ENCODE peak calls at places on chromosomes 11 and 22, in five cellular contexts. M, O, F, X and I are unnamed samples.

GRCh38 chr11:104033134-104033533 is 3.3 kb upstream of the DDI1 start:
- DNase-seq in M (peak), O (no peak), F (peak), X (no peak), I (no peak)

GRCh38 chr11:113378013-113378412 is 9.6 kb upstream of the ANKK1 start:
- DNase-seq in M (no peak), O (no peak), F (no peak), X (no peak), I (no peak)

GRCh38 chr11:31437742-31438435 is 68.2 kb downstream of the DNAJC24 start:
- DNase-seq in M (no peak), O (no peak), F (no peak), X (no peak), I (no peak)

GRCh38 chr11:60782393-60783140 is 2.6 kb upstream of the MS4A10 start:
- DNase-seq in M (no peak), O (no peak), F (no peak), X (no peak), I (no peak)

GRCh38 chr11:133403900-133404299 is 128.4 kb downstream of the OPCML start:
- DNase-seq in M (peak), O (peak), F (no peak), X (no peak), I (peak)

GRCh38 chr11:134476435-134477021 is 64.5 kb upstream of the B3GAT1 start:
- DNase-seq in M (no peak), O (peak), F (no peak), X (no peak), I (no peak)

GRCh38 chr11:75233688-75234295 is 6.8 kb upstream of the TPBGL start:
- DNase-seq in M (peak), O (peak), F (peak), X (no peak), I (peak)

GRCh38 chr11:124329787-124330478 is 9.9 kb upstream of the OR8D2 start:
- DNase-seq in M (no peak), O (no peak), F (no peak), X (peak), I (no peak)

GRCh38 chr22:37747090-37747714 is 50.4 kb downstream of the TRIOBP start:
- DNase-seq in M (peak), O (no peak), F (no peak), X (no peak), I (peak)

GRCh38 chr11:27604416-27604815 is 95.8 kb downstream of the BDNF start:
- DNase-seq in M (no peak), O (no peak), F (no peak), X (no peak), I (no peak)

GRCh38 chr22:28604961-28605360 is 74.7 kb downstream of the TTC28 start:
- DNase-seq in M (no peak), O (no peak), F (no peak), X (no peak), I (no peak)

GRCh38 chr11:124113890-124114289 is 1.4 kb upstream of the VWA5A start:
- DNase-seq in M (no peak), O (no peak), F (no peak), X (no peak), I (no peak)

GRCh38 chr11:45303316-45303715 is 17.2 kb upstream of the SYT13 start:
- DNase-seq in M (no peak), O (no peak), F (no peak), X (no peak), I (no peak)

GRCh38 chr11:108847288-108847687 is 182.4 kb downstream of the DDX10 start:
- DNase-seq in M (no peak), O (no peak), F (no peak), X (no peak), I (no peak)

DNA sequence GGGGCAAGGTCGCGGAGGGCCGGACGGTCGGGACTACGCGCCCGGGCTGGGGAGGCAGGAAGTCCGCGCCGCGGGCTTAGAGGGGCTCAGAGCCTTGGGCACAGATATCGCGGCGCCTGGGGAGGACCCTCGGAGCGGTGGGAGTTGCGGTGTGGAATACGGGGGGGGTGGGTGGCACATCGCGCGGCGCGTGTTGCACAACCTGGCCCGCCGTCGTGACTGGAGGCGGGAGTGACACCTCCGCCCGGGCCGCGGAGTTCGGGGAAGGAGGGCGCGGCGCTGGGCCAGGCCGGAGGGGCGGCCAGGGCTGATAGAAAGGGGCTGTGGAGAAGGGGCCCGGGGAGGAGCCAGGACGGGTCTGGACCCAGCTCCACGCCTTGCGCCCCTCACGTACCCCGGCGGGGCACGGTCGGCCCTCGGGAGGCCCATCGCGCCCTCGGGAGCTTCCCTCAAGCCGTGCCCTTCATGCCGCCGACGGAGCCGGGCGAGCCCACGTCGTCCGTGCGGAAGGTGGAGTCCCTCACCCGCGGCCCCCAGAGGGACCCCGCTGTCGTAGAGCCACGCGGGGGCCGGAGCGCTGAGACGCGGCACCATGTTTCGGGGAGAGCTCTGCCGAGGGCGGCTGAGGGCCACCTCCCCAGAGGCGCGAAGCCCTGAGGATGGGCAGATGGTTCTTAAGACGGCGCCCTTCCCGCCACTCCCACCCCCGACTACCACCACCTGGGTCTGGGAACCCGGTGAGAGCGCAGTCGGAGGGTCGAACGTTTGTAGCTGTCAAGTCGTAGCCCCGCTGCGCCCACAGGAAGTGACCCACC is 684 bp downstream of the IL17RA start:
- DNase-seq in M (no peak), O (peak), F (no peak), X (no peak), I (peak)
- TF ChIP-seq ESRRA in M (no peak), O (no peak), F (no peak), X (no peak), I (no peak)

DNA sequence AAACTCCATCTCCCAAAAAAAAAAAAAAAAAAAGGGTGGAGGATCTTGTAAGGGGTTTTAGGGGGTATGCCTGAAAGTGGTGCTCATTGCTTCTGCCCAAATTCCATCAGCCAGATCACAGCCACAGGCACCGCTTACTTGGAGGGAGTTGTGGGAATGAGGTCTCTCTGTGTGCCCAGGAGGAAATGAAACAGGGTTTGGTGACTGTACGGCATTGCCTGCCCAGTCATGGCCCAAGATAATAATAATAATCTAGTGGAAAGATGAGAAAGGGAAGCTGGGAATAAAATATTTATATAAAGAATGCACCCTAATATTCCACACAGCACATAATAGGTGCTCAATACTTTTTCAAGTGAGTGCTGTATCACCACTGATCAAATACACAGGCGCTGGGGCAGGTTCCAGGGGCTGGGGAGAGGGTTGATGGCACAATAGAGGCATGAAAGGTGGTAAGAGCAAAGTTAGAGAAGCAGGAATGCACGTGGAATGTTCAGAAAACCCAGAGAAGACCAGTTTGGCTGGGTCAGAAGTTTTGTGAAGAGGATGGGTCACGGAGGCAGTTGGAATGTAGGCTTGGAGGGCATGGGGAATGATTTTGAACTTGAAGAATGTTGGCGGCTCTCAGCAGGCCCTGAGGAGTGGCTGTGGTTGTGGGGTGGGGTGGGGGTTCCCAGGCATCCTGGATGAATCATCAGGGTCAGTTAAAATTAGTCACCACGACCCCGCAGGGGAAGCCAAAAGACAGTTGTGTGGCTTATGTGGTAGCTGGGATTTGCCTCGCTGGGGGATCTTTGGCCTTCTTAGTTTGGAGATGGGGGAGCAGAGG is 12.5 kb upstream of the MB start:
- DNase-seq in M (peak), O (no peak), F (no peak), X (peak), I (peak)
- TF ChIP-seq ESRRA in M (no peak), O (no peak), F (no peak), X (no peak), I (no peak)

DNA sequence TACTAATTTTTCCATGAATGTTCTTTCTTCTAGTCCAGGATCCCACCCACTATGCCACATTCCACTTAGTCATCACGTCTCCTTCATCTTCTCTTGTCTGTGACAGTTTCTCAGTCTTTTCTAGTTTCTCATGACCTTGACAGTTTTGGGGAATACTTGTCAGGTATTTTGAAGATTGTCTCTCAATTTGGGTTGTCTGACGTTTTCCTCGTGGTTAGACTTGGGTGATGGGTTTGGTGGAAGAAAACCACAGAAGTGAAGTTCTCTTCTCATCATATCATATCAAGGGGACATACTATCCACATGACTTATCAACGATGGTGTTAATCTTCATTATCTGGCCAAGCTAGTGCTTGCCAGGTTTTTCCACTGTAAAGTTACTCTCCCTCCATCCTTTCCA is 102.4 kb downstream of the LRRC32 start:
- DNase-seq in M (no peak), O (no peak), F (no peak), X (no peak), I (no peak)
- TF ChIP-seq ESRRA in M (no peak), O (no peak), F (no peak), X (no peak), I (no peak)

DNA sequence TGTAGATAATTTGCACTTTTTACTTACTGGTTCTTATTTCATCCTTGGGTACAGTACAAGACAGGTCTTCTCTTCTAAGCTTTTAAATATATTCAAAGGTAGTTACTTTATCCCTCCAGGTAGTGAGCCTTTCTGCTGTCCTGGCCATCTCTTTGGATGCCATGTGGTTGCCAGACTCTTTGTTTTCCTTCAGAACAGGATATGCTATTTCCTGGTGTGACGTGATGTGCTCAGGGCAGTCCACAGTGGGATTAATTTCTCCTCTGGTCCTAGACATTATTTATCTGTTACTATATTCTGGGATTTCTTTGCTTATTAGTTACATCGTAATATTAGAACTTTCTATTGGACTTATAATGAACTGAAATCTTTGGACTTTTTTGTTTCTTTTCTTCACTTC is 63.7 kb downstream of the PPP6R3 start:
- DNase-seq in M (no peak), O (no peak), F (no peak), X (no peak), I (no peak)
- TF ChIP-seq ESRRA in M (no peak), O (no peak), F (no peak), X (no peak), I (no peak)

GRCh38 chr11:33266418-33267215 is 9.4 kb downstream of the HIPK3 start:
- DNase-seq in M (peak), O (no peak), F (peak), X (no peak), I (no peak)
- TF ChIP-seq ESRRA in M (no peak), O (no peak), F (no peak), X (no peak), I (no peak)

DNA sequence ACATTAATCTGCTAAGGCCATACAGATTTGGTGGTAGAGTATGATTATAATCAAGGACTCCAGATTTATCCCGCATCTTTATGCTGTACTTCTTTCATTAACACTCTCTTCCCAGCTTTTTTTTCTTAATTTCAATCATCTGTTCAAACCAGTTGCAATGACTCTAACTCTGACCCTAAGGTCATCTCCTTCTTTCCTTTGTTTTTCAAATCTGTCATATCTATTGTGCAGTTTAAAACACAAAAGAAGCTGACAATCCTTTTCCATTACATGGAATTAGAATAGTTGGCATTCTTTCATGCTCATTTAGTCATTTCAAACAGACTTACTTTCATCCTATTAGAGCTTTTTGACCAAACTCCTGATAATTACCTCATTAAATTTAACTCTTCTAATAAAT is 53.6 kb upstream of the GRM5 start:
- DNase-seq in M (no peak), O (no peak), F (no peak), X (no peak), I (no peak)
- TF ChIP-seq ESRRA in M (no peak), O (no peak), F (no peak), X (no peak), I (no peak)